ENCODE peak calls at places on chromosomes 4 and X, in five cellular contexts. One of them, this sample, is unnamed.

GRCh38 chr4:188130355-188130754 is 8.9 kb upstream of the TRIML1 start:
- DNase-seq in tibial nerve: no peak
- DNase-seq in suprapubic skin: no peak
- DNase-seq in uterus: no peak
- DNase-seq in gastrocnemius medialis: no peak
- DNase-seq in this sample: no peak

GRCh38 chr4:100644150-100644549 is 126.3 kb upstream of the EMCN start:
- DNase-seq in tibial nerve: no peak
- DNase-seq in suprapubic skin: no peak
- DNase-seq in uterus: no peak
- DNase-seq in gastrocnemius medialis: no peak
- DNase-seq in this sample: no peak

GRCh38 chr4:80713409-80713808 is 317.1 kb upstream of the BMP3 start:
- DNase-seq in tibial nerve: no peak
- DNase-seq in suprapubic skin: no peak
- DNase-seq in uterus: no peak
- DNase-seq in gastrocnemius medialis: no peak
- DNase-seq in this sample: no peak

GRCh38 chr4:168759321-168759720 is 250.7 kb downstream of the CBR4 start:
- DNase-seq in tibial nerve: no peak
- DNase-seq in suprapubic skin: no peak
- DNase-seq in uterus: no peak
- DNase-seq in gastrocnemius medialis: no peak
- DNase-seq in this sample: no peak

GRCh38 chrX:49995021-49995731 is 72.8 kb downstream of the CLCN5 start:
- DNase-seq in tibial nerve: no peak
- DNase-seq in suprapubic skin: no peak
- DNase-seq in uterus: no peak
- DNase-seq in gastrocnemius medialis: no peak
- DNase-seq in this sample: no peak

GRCh38 chrX:45795546-45795945 is 594.9 kb upstream of the DIPK2B start:
- DNase-seq in tibial nerve: no peak
- DNase-seq in suprapubic skin: no peak
- DNase-seq in uterus: no peak
- DNase-seq in gastrocnemius medialis: no peak
- DNase-seq in this sample: no peak

GRCh38 chr4:103032575-103032974 is 13.1 kb upstream of the SLC9B1 start:
- DNase-seq in tibial nerve: no peak
- DNase-seq in suprapubic skin: no peak
- DNase-seq in uterus: no peak
- DNase-seq in gastrocnemius medialis: no peak
- DNase-seq in this sample: no peak

GRCh38 chrX:74536142-74537010 is 78.0 kb downstream of the RLIM start:
- DNase-seq in tibial nerve: peak
- DNase-seq in suprapubic skin: peak
- DNase-seq in uterus: peak
- DNase-seq in gastrocnemius medialis: peak
- DNase-seq in this sample: peak

GRCh38 chr4:170038232-170038631 is 12.0 kb upstream of the MFAP3L start:
- DNase-seq in tibial nerve: no peak
- DNase-seq in suprapubic skin: no peak
- DNase-seq in uterus: no peak
- DNase-seq in gastrocnemius medialis: no peak
- DNase-seq in this sample: no peak

GRCh38 chr4:1725521-1725920 is 4.2 kb downstream of the TACC3 start:
- DNase-seq in tibial nerve: no peak
- DNase-seq in suprapubic skin: no peak
- DNase-seq in uterus: no peak
- DNase-seq in gastrocnemius medialis: no peak
- DNase-seq in this sample: peak

GRCh38 chr4:73404042-73404441 is at the start of gene ALB:
- DNase-seq in tibial nerve: no peak
- DNase-seq in suprapubic skin: no peak
- DNase-seq in uterus: no peak
- DNase-seq in gastrocnemius medialis: no peak
- DNase-seq in this sample: no peak
- TF ChIP-seq POLR2A in tibial nerve: no peak
- TF ChIP-seq POLR2A in suprapubic skin: no peak
- TF ChIP-seq POLR2A in uterus: no peak
- TF ChIP-seq POLR2A in gastrocnemius medialis: no peak
- TF ChIP-seq POLR2A in this sample: no peak

GRCh38 chr4:6640292-6641163 is at the start of gene MRFAP1:
- DNase-seq in tibial nerve: peak
- DNase-seq in suprapubic skin: peak
- DNase-seq in uterus: peak
- DNase-seq in gastrocnemius medialis: peak
- DNase-seq in this sample: peak
- TF ChIP-seq POLR2A in tibial nerve: peak
- TF ChIP-seq POLR2A in suprapubic skin: no peak
- TF ChIP-seq POLR2A in uterus: peak
- TF ChIP-seq POLR2A in gastrocnemius medialis: peak
- TF ChIP-seq POLR2A in this sample: no peak

GRCh38 chr4:90039122-90039521 is 88.1 kb upstream of the CCSER1 start:
- DNase-seq in tibial nerve: no peak
- DNase-seq in suprapubic skin: no peak
- DNase-seq in uterus: no peak
- DNase-seq in gastrocnemius medialis: no peak
- DNase-seq in this sample: no peak
- TF ChIP-seq POLR2A in tibial nerve: no peak
- TF ChIP-seq POLR2A in suprapubic skin: no peak
- TF ChIP-seq POLR2A in uterus: no peak
- TF ChIP-seq POLR2A in gastrocnemius medialis: no peak
- TF ChIP-seq POLR2A in this sample: no peak

GRCh38 chrX:151713859-151714258 is 2.0 kb upstream of the FATE1 start:
- DNase-seq in tibial nerve: no peak
- DNase-seq in suprapubic skin: peak
- DNase-seq in uterus: no peak
- DNase-seq in gastrocnemius medialis: no peak
- DNase-seq in this sample: no peak
- TF ChIP-seq POLR2A in tibial nerve: no peak
- TF ChIP-seq POLR2A in suprapubic skin: no peak
- TF ChIP-seq POLR2A in uterus: no peak
- TF ChIP-seq POLR2A in gastrocnemius medialis: no peak
- TF ChIP-seq POLR2A in this sample: no peak

GRCh38 chr4:78553526-78554060 is 2.0 kb downstream of the ANXA3 start:
- DNase-seq in tibial nerve: no peak
- DNase-seq in suprapubic skin: no peak
- DNase-seq in uterus: no peak
- DNase-seq in gastrocnemius medialis: no peak
- DNase-seq in this sample: no peak

GRCh38 chr4:78552398-78553396 is 1.1 kb downstream of the ANXA3 start:
- DNase-seq in tibial nerve: no peak
- DNase-seq in suprapubic skin: no peak
- DNase-seq in uterus: no peak
- DNase-seq in gastrocnemius medialis: no peak
- DNase-seq in this sample: no peak

GRCh38 chr4:78556655-78557054 is 5.1 kb downstream of the ANXA3 start:
- DNase-seq in tibial nerve: no peak
- DNase-seq in suprapubic skin: no peak
- DNase-seq in uterus: no peak
- DNase-seq in gastrocnemius medialis: no peak
- DNase-seq in this sample: no peak

DNA sequence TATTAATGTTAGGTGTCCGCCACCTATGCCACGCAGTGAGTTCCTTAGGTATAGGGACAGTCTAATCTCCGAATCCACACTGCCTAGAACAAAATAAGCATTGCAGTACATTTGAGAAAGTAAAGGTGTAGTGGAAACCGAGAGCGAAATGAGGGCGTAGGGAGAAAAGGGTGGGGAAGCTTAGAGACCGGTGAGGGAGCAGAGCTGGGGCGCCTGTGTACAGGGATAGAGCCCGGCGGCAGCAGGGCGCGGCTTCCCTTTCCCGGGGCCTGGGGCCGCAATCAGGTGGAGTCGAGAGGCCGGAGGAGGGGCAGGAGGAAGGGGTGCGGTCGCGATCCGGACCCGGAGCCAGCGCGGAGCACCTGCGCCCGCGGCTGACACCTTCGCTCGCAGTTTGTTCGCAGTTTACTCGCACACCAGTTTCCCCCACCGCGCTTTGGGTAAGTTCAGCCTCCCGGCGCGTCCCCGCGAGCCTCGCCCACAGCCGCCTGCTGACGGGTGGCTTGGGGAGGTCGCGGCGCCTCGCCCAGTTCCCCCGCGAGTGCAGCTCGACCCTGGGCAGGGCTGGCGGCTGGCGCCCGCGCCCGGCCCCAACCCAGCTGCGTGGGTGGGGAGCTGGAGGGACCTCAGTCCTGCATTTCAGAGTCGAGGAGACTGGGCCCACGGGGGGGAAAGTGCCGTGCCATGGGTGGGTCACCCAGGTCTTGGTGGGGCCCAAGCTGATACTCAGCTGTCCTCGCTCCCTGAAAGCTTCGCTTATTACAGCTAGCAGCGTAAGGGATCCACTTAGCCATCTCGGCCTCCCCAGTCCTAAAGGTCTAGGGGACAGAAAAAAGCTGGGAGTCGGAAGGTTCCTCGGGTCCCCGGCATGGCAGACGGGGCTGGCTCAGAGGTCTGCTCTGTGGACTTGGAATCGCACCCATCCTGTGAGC is at the start of gene ANXA3:
- DNase-seq in tibial nerve: no peak
- DNase-seq in suprapubic skin: no peak
- DNase-seq in uterus: no peak
- DNase-seq in gastrocnemius medialis: no peak
- DNase-seq in this sample: peak
- TF ChIP-seq POLR2A in tibial nerve: peak
- TF ChIP-seq POLR2A in suprapubic skin: no peak
- TF ChIP-seq POLR2A in uterus: no peak
- TF ChIP-seq POLR2A in gastrocnemius medialis: peak
- TF ChIP-seq POLR2A in this sample: peak

GRCh38 chr4:145482209-145483021 is 762 bp downstream of the SMAD1 start:
- DNase-seq in tibial nerve: peak
- DNase-seq in suprapubic skin: peak
- DNase-seq in uterus: peak
- DNase-seq in gastrocnemius medialis: peak
- DNase-seq in this sample: peak

GRCh38 chr4:145480257-145480656 is 1.4 kb upstream of the SMAD1 start:
- DNase-seq in tibial nerve: no peak
- DNase-seq in suprapubic skin: no peak
- DNase-seq in uterus: no peak
- DNase-seq in gastrocnemius medialis: no peak
- DNase-seq in this sample: no peak

GRCh38 chr4:145481164-145481941 is at the start of gene SMAD1:
- DNase-seq in tibial nerve: peak
- DNase-seq in suprapubic skin: peak
- DNase-seq in uterus: peak
- DNase-seq in gastrocnemius medialis: peak
- DNase-seq in this sample: peak

GRCh38 chr4:145484240-145484846 is 2.7 kb downstream of the SMAD1 start:
- DNase-seq in tibial nerve: no peak
- DNase-seq in suprapubic skin: no peak
- DNase-seq in uterus: no peak
- DNase-seq in gastrocnemius medialis: no peak
- DNase-seq in this sample: no peak

GRCh38 chr4:145481942-145482208 is 222 bp downstream of the SMAD1 start:
- DNase-seq in tibial nerve: no peak
- DNase-seq in suprapubic skin: no peak
- DNase-seq in uterus: no peak
- DNase-seq in gastrocnemius medialis: no peak
- DNase-seq in this sample: no peak
- TF ChIP-seq POLR2A in tibial nerve: no peak
- TF ChIP-seq POLR2A in suprapubic skin: no peak
- TF ChIP-seq POLR2A in uterus: no peak
- TF ChIP-seq POLR2A in gastrocnemius medialis: no peak
- TF ChIP-seq POLR2A in this sample: no peak

This sample was measured in heart left ventricle.